ENCODE peak calls at places on chromosomes 13 and 19, in ten cellular contexts. X, L, G, J, D, N, R, Z, M and A are unnamed samples.

GRCh38 chr13:50916701-50917184 is 7.2 kb downstream of the RNASEH2B start:
- DNase-seq in Z (no peak), L (peak; percentile 13), X (no peak), M (no peak), D (peak; percentile 51), N (no peak), R (no peak), G (no peak), J (no peak), A (no peak)

GRCh38 chr13:99034333-99035085 is 56.6 kb upstream of the DOCK9 start:
- DNase-seq in N (no peak), X (no peak), Z (peak; percentile 72), D (no peak), J (no peak), M (no peak), G (no peak), R (no peak), L (no peak), A (no peak)

GRCh38 chr13:40330950-40331349 is 335.5 kb downstream of the FOXO1 start:
- DNase-seq in R (no peak), X (no peak), M (no peak), D (no peak), J (no peak), G (no peak), N (no peak), L (no peak), Z (no peak), A (no peak)

GRCh38 chr19:36139473-36140288 is at the start of gene CAPNS1:
- DNase-seq in N (peak; percentile 95), D (peak; percentile 98), L (peak; percentile 97), J (peak; percentile 85), R (peak; percentile 99), X (peak; percentile 99), G (peak; percentile 86), M (peak; percentile 99), Z (peak; percentile 99), A (peak; percentile 97)

GRCh38 chr13:97222934-97223710 is 989 bp downstream of the MBNL2 start:
- DNase-seq in J (no peak), X (no peak), Z (no peak), L (no peak), R (no peak), G (no peak), M (no peak), D (no peak), N (no peak), A (no peak)

GRCh38 chr13:85632526-85633215 is 166.5 kb downstream of the SLITRK6 start:
- DNase-seq in N (no peak), D (no peak), M (no peak), G (no peak), Z (no peak), R (no peak), L (no peak), J (no peak), X (no peak), A (no peak)

GRCh38 chr19:12513531-12514061 is 29.0 kb upstream of the ZNF709 start:
- DNase-seq in D (no peak), N (no peak), M (no peak), X (no peak), L (no peak), Z (peak; percentile 54), R (peak; percentile 75), J (no peak), G (no peak), A (no peak)

GRCh38 chr19:34841780-34842179 is 68.8 kb upstream of the ZNF599 start:
- DNase-seq in G (no peak), N (no peak), R (peak; percentile 71), M (no peak), Z (peak; percentile 54), X (no peak), D (no peak), J (no peak), L (no peak), A (no peak)

GRCh38 chr19:31348416-31349159 is 648 bp downstream of the TSHZ3 start:
- DNase-seq in J (no peak), D (no peak), L (peak; percentile 43), R (no peak), N (no peak), M (no peak), X (no peak), G (no peak), Z (peak; percentile 70), A (no peak)

GRCh38 chr13:26021516-26021915 is 30.3 kb downstream of the SHISA2 start:
- DNase-seq in J (no peak), D (no peak), L (no peak), X (no peak), N (no peak), R (no peak), Z (no peak), M (no peak), G (no peak), A (no peak)

GRCh38 chr19:11324079-11324661 is 15.3 kb downstream of the RAB3D start:
- DNase-seq in X (no peak), G (peak; percentile 65), R (no peak), D (peak; percentile 85), M (no peak), L (peak; percentile 97), Z (no peak), J (no peak), N (peak; percentile 65), A (no peak)

GRCh38 chr19:30222428-30222873 is 149.7 kb upstream of the ZNF536 start:
- DNase-seq in D (no peak), Z (peak; percentile 85), N (no peak), R (peak; percentile 76), X (no peak), M (peak; percentile 71), G (no peak), J (no peak), L (no peak), A (peak; percentile 43)
- TF ChIP-seq CTCF in D (peak; percentile 50), Z (peak; percentile 96), N (peak; percentile 51), R (peak; percentile 84), X (peak; percentile 68), M (peak; percentile 77), G (peak; percentile 20), J (peak; percentile 18), L (peak; percentile 14), A (peak; percentile 87)

DNA sequence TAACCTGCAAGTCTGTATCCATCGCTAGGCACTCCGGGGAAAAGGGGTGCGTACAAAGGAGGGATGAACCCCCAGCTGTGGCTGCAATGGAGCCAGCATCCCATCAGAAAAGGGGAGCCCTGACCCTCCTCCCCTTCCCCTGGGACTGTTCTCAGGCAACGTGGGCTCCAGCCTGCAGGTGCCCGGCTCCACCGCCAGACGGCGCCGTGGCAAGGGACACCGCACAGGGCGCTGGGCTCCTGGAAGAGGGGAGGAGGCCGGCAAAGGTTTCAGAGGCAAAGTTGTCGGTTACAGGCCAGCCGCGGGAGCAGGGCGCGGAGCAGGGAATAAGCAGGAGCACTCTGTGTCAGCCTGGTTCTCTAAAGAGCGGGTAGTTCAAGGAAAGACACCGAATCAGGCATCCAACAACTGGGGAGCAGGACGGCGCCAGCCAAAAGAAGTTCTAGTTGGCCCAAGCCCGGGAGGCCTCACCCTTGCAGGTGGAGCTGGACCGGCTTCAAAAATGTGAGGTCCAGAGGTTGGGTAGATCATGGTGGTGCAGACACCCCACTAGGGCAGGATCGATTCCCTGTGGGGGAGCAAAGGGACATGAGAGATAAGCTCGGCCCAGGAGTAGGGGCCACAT is 53.0 kb upstream of the ATP12A start:
- DNase-seq in M (peak; percentile 13), X (no peak), D (no peak), Z (peak; percentile 95), N (no peak), J (no peak), R (peak; percentile 88), L (no peak), G (no peak), A (peak; percentile 66)
- TF ChIP-seq CTCF in M (peak; percentile 32), X (peak; percentile 74), D (peak; percentile 34), Z (peak; percentile 98), N (peak; percentile 88), J (no peak), R (peak; percentile 97), L (peak; percentile 75), G (peak; percentile 54), A (peak; percentile 89)

DNA sequence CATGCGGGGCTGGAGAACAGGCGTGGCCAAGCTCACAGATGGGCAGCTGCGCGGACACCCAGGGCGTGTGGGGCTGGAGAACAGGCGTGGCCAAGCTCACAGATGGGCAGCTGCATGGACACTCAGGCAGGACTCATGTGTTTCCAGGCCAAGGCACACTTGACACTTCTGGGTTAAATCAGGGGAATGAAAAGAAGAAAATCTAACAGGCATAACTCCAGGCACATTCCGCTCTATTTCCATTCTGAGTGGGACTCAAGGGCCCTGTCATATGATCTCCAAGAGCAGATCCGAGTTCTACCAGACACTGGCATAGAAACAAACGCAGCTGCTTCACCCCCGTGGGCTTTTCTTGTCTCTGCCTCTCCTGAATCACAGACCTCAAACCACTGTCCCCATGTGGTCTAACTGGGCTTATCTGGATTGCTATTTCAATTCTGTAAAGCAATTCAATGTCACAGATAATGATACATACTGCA is 17.4 kb upstream of the C13orf46 start:
- DNase-seq in R (no peak), N (no peak), M (no peak), J (no peak), D (peak; percentile 10), L (no peak), X (no peak), Z (no peak), G (no peak), A (no peak)
- TF ChIP-seq CTCF in R (no peak), N (no peak), M (no peak), J (no peak), D (no peak), L (no peak), X (no peak), Z (no peak), G (no peak), A (no peak)

DNA sequence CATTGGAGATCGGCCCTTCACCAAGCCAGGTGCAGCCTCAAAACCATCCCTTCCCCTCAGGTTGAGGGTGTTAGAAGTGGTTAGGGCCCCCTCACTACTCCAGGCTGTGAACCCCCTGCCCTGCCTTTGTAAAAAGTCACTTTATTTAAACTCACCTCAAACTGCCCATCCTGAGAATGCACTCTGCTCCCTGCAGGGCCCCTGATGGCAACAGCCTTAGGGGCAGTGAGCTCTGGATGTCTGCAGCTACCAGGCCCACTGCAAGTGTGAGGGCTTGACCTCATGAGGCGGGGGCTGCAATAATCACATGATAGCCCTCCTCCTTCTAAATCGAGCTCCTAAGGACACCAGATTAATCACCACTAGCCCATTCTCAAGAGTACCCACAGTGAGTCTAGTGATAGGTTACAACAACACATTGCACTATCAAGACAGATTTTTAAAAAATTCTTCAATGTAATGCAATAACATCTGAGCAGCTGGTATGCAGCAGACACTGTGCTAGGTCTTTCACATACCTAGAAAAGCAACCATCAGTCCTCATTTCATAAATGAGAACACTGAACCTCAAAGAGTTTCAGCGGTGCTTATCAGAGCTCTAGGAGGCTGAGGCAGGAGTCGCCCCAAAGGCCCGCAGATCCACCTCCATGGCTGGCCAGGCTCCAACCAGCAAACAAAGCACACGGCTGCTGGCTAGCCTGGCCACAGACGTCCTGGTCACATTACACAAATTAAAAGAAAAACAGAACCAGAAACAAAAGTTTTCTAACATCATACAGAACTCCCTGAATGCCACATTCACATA is 26.0 kb downstream of the SLC7A1 start:
- DNase-seq in X (no peak), G (no peak), N (no peak), Z (peak; percentile 41), D (no peak), M (no peak), J (no peak), L (peak; percentile 58), R (no peak), A (no peak)
- TF ChIP-seq CTCF in X (no peak), G (no peak), N (no peak), Z (no peak), D (no peak), M (no peak), J (no peak), L (no peak), R (no peak), A (no peak)